ENCODE peak calls at places on chromosome 21, in five cellular contexts. One of them, this sample, is unnamed.
A peak's percentile ranks its signal among the peaks of the same experiment; 100 is the strongest.

GRCh38 chr21:18023099-18023498 is 203.9 kb upstream of the C21orf91 start:
- DNase-seq in neuronal stem cell: no peak
- DNase-seq in trophoblast cell: no peak
- DNase-seq in PC-3: no peak
- DNase-seq in CD8-positive, alpha-beta memory T cell: no peak
- DNase-seq in this sample: no peak

GRCh38 chr21:19607983-19608668 is 1204.5 kb upstream of the TMPRSS15 start:
- DNase-seq in trophoblast cell: peak; percentile 7
- DNase-seq in neuronal stem cell: no peak
- DNase-seq in PC-3: no peak
- DNase-seq in CD8-positive, alpha-beta memory T cell: no peak
- DNase-seq in this sample: no peak

GRCh38 chr21:39105341-39105765 is 77.9 kb downstream of the PSMG1 start:
- DNase-seq in trophoblast cell: no peak
- DNase-seq in neuronal stem cell: no peak
- DNase-seq in CD8-positive, alpha-beta memory T cell: no peak
- DNase-seq in PC-3: no peak
- DNase-seq in this sample: no peak

GRCh38 chr21:17462276-17462981 is 50.4 kb upstream of the CXADR start:
- DNase-seq in trophoblast cell: no peak
- DNase-seq in neuronal stem cell: no peak
- DNase-seq in CD8-positive, alpha-beta memory T cell: no peak
- DNase-seq in PC-3: peak; percentile 14
- DNase-seq in this sample: no peak

GRCh38 chr21:38311765-38312164 is 55.0 kb downstream of the KCNJ15 start:
- DNase-seq in trophoblast cell: no peak
- DNase-seq in neuronal stem cell: no peak
- DNase-seq in CD8-positive, alpha-beta memory T cell: no peak
- DNase-seq in PC-3: no peak
- DNase-seq in this sample: no peak

GRCh38 chr21:15514073-15514946 is 215.5 kb upstream of the USP25 start:
- DNase-seq in PC-3: no peak
- DNase-seq in CD8-positive, alpha-beta memory T cell: peak; percentile 27
- DNase-seq in trophoblast cell: no peak
- DNase-seq in neuronal stem cell: no peak
- DNase-seq in this sample: no peak

GRCh38 chr21:28308516-28308915 is 684.2 kb downstream of the LTN1 start:
- DNase-seq in trophoblast cell: no peak
- DNase-seq in neuronal stem cell: no peak
- DNase-seq in PC-3: peak; percentile 74
- DNase-seq in CD8-positive, alpha-beta memory T cell: no peak
- DNase-seq in this sample: no peak

GRCh38 chr21:39313042-39313456 is 383 bp downstream of the BRWD1 start:
- DNase-seq in PC-3: no peak
- DNase-seq in trophoblast cell: peak; percentile 38
- DNase-seq in CD8-positive, alpha-beta memory T cell: peak; percentile 7
- DNase-seq in neuronal stem cell: peak; percentile 26
- DNase-seq in this sample: no peak

GRCh38 chr21:34313116-34313515 is 50.7 kb upstream of the KCNE2 start:
- DNase-seq in PC-3: peak; percentile 28
- DNase-seq in trophoblast cell: no peak
- DNase-seq in neuronal stem cell: no peak
- DNase-seq in CD8-positive, alpha-beta memory T cell: no peak
- DNase-seq in this sample: no peak

GRCh38 chr21:39799178-39799577 is 54.2 kb downstream of the IGSF5 start:
- DNase-seq in CD8-positive, alpha-beta memory T cell: no peak
- DNase-seq in trophoblast cell: no peak
- DNase-seq in PC-3: no peak
- DNase-seq in neuronal stem cell: no peak
- DNase-seq in this sample: no peak

GRCh38 chr21:17371470-17371869 is 141.4 kb upstream of the CXADR start:
- DNase-seq in PC-3: peak; percentile 40
- DNase-seq in CD8-positive, alpha-beta memory T cell: no peak
- DNase-seq in trophoblast cell: no peak
- DNase-seq in neuronal stem cell: no peak
- DNase-seq in this sample: no peak

GRCh38 chr21:32391755-32392154 is 1.1 kb downstream of the URB1 start:
- DNase-seq in neuronal stem cell: no peak
- DNase-seq in CD8-positive, alpha-beta memory T cell: no peak
- DNase-seq in PC-3: no peak
- DNase-seq in trophoblast cell: no peak
- DNase-seq in this sample: no peak
- H3K4me3 ChIP-seq in neuronal stem cell: peak overlapping the region; percentile 61
- H3K4me3 ChIP-seq in CD8-positive, alpha-beta memory T cell: peak overlapping the region; percentile 86
- H3K4me3 ChIP-seq in PC-3: peak overlapping the region; percentile 78
- H3K4me3 ChIP-seq in trophoblast cell: no peak overlapping the region
- H3K4me3 ChIP-seq in this sample: no peak overlapping the region

GRCh38 chr21:45018131-45019075 is 56.0 kb upstream of the ADARB1 start:
- DNase-seq in CD8-positive, alpha-beta memory T cell: no peak
- DNase-seq in trophoblast cell: no peak
- DNase-seq in neuronal stem cell: no peak
- DNase-seq in PC-3: no peak
- DNase-seq in this sample: no peak
- H3K4me3 ChIP-seq in CD8-positive, alpha-beta memory T cell: no peak overlapping the region
- H3K4me3 ChIP-seq in trophoblast cell: peak overlapping the region; percentile 26
- H3K4me3 ChIP-seq in neuronal stem cell: no peak overlapping the region
- H3K4me3 ChIP-seq in PC-3: peak overlapping the region; percentile 44
- H3K4me3 ChIP-seq in this sample: peak overlapping the region; percentile 22

GRCh38 chr21:43364261-43364510 is 62.7 kb downstream of the SIK1 start:
- DNase-seq in neuronal stem cell: no peak
- DNase-seq in trophoblast cell: no peak
- DNase-seq in PC-3: no peak
- DNase-seq in CD8-positive, alpha-beta memory T cell: no peak
- DNase-seq in this sample: no peak

GRCh38 chr21:43362306-43362927 is 64.5 kb downstream of the SIK1 start:
- DNase-seq in trophoblast cell: peak; percentile 47
- DNase-seq in CD8-positive, alpha-beta memory T cell: peak; percentile 76
- DNase-seq in PC-3: no peak
- DNase-seq in neuronal stem cell: no peak
- DNase-seq in this sample: no peak

GRCh38 chr21:43361493-43362296 is 65.2 kb downstream of the SIK1 start:
- DNase-seq in neuronal stem cell: no peak
- DNase-seq in PC-3: no peak
- DNase-seq in CD8-positive, alpha-beta memory T cell: peak; percentile 33
- DNase-seq in trophoblast cell: no peak
- DNase-seq in this sample: no peak

GRCh38 chr21:43363506-43364260 is 63.2 kb downstream of the SIK1 start:
- DNase-seq in neuronal stem cell: no peak
- DNase-seq in CD8-positive, alpha-beta memory T cell: no peak
- DNase-seq in trophoblast cell: no peak
- DNase-seq in PC-3: no peak
- DNase-seq in this sample: no peak

GRCh38 chr21:43362928-43363314 is 64.0 kb downstream of the SIK1 start:
- DNase-seq in neuronal stem cell: no peak
- DNase-seq in trophoblast cell: no peak
- DNase-seq in PC-3: no peak
- DNase-seq in CD8-positive, alpha-beta memory T cell: no peak
- DNase-seq in this sample: no peak
- H3K4me3 ChIP-seq in neuronal stem cell: no peak overlapping the region
- H3K4me3 ChIP-seq in trophoblast cell: no peak overlapping the region
- H3K4me3 ChIP-seq in PC-3: no peak overlapping the region
- H3K4me3 ChIP-seq in CD8-positive, alpha-beta memory T cell: no peak overlapping the region
- H3K4me3 ChIP-seq in this sample: no peak overlapping the region

GRCh38 chr21:41801256-41801655 is 34.4 kb upstream of the RIPK4 start:
- DNase-seq in trophoblast cell: peak; percentile 77
- DNase-seq in neuronal stem cell: no peak
- DNase-seq in PC-3: no peak
- DNase-seq in CD8-positive, alpha-beta memory T cell: no peak
- DNase-seq in this sample: no peak

GRCh38 chr21:41803316-41803715 is 36.5 kb upstream of the RIPK4 start:
- DNase-seq in neuronal stem cell: no peak
- DNase-seq in PC-3: peak; percentile 27
- DNase-seq in trophoblast cell: no peak
- DNase-seq in CD8-positive, alpha-beta memory T cell: no peak
- DNase-seq in this sample: no peak

GRCh38 chr21:41802185-41802584 is 35.3 kb upstream of the RIPK4 start:
- DNase-seq in trophoblast cell: no peak
- DNase-seq in PC-3: no peak
- DNase-seq in CD8-positive, alpha-beta memory T cell: no peak
- DNase-seq in neuronal stem cell: no peak
- DNase-seq in this sample: no peak

GRCh38 chr21:41804381-41804780 is 37.5 kb upstream of the RIPK4 start:
- DNase-seq in neuronal stem cell: no peak
- DNase-seq in trophoblast cell: no peak
- DNase-seq in PC-3: no peak
- DNase-seq in CD8-positive, alpha-beta memory T cell: no peak
- DNase-seq in this sample: no peak

GRCh38 chr21:41802684-41803083 is 35.8 kb upstream of the RIPK4 start:
- DNase-seq in trophoblast cell: no peak
- DNase-seq in CD8-positive, alpha-beta memory T cell: no peak
- DNase-seq in neuronal stem cell: no peak
- DNase-seq in PC-3: peak; percentile 57
- DNase-seq in this sample: no peak
- H3K4me3 ChIP-seq in trophoblast cell: no peak overlapping the region
- H3K4me3 ChIP-seq in CD8-positive, alpha-beta memory T cell: no peak overlapping the region
- H3K4me3 ChIP-seq in neuronal stem cell: no peak overlapping the region
- H3K4me3 ChIP-seq in PC-3: peak overlapping the region; percentile 19
- H3K4me3 ChIP-seq in this sample: no peak overlapping the region

DNA sequence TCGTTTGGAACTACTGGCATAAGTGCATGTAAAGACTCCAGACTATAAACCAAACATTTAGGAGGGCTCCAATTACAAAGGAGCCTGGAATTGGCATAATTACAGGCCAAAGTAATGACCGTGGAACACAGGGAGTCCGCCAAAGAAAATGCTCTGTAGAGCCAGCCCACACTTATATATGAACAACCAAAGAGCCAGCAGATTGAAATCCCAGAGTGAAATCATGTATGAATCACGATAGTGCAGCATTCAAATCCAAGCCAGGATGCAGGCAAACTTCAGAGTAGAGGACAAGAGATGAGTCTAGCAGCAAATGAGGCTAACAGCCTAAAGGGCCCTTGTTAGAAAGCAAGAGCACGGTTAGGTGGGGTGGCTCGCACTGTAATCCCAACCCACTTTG is 13.1 kb downstream of the VPS26C start:
- DNase-seq in CD8-positive, alpha-beta memory T cell: no peak
- DNase-seq in PC-3: no peak
- DNase-seq in trophoblast cell: no peak
- DNase-seq in neuronal stem cell: no peak
- DNase-seq in this sample: no peak
- H3K4me3 ChIP-seq in CD8-positive, alpha-beta memory T cell: no peak overlapping the region
- H3K4me3 ChIP-seq in PC-3: no peak overlapping the region
- H3K4me3 ChIP-seq in trophoblast cell: no peak overlapping the region
- H3K4me3 ChIP-seq in neuronal stem cell: no peak overlapping the region
- H3K4me3 ChIP-seq in this sample: no peak overlapping the region

GRCh38 chr21:43867332-43867703 is 2.3 kb downstream of the AGPAT3 start:
- DNase-seq in trophoblast cell: no peak
- DNase-seq in neuronal stem cell: no peak
- DNase-seq in CD8-positive, alpha-beta memory T cell: no peak
- DNase-seq in PC-3: no peak
- DNase-seq in this sample: no peak

GRCh38 chr21:43866659-43867331 is 1.8 kb downstream of the AGPAT3 start:
- DNase-seq in trophoblast cell: peak; percentile 6
- DNase-seq in CD8-positive, alpha-beta memory T cell: peak; percentile 45
- DNase-seq in PC-3: peak; percentile 46
- DNase-seq in neuronal stem cell: no peak
- DNase-seq in this sample: no peak

GRCh38 chr21:43867936-43868335 is 2.9 kb downstream of the AGPAT3 start:
- DNase-seq in trophoblast cell: no peak
- DNase-seq in CD8-positive, alpha-beta memory T cell: no peak
- DNase-seq in neuronal stem cell: no peak
- DNase-seq in PC-3: no peak
- DNase-seq in this sample: no peak

GRCh38 chr21:43869486-43870325 is 4.7 kb downstream of the AGPAT3 start:
- DNase-seq in CD8-positive, alpha-beta memory T cell: no peak
- DNase-seq in trophoblast cell: no peak
- DNase-seq in neuronal stem cell: no peak
- DNase-seq in PC-3: no peak
- DNase-seq in this sample: no peak

GRCh38 chr21:43868461-43868860 is 3.4 kb downstream of the AGPAT3 start:
- DNase-seq in trophoblast cell: no peak
- DNase-seq in PC-3: peak; percentile 60
- DNase-seq in CD8-positive, alpha-beta memory T cell: no peak
- DNase-seq in neuronal stem cell: no peak
- DNase-seq in this sample: no peak
- H3K4me3 ChIP-seq in trophoblast cell: no peak overlapping the region
- H3K4me3 ChIP-seq in PC-3: peak overlapping the region; percentile 28
- H3K4me3 ChIP-seq in CD8-positive, alpha-beta memory T cell: no peak overlapping the region
- H3K4me3 ChIP-seq in neuronal stem cell: no peak overlapping the region
- H3K4me3 ChIP-seq in this sample: no peak overlapping the region

GRCh38 chr21:46298083-46298412 is 11.9 kb downstream of the YBEY start:
- DNase-seq in PC-3: no peak
- DNase-seq in neuronal stem cell: no peak
- DNase-seq in trophoblast cell: no peak
- DNase-seq in CD8-positive, alpha-beta memory T cell: no peak
- DNase-seq in this sample: no peak
- H3K4me3 ChIP-seq in PC-3: no peak overlapping the region
- H3K4me3 ChIP-seq in neuronal stem cell: no peak overlapping the region
- H3K4me3 ChIP-seq in trophoblast cell: no peak overlapping the region
- H3K4me3 ChIP-seq in CD8-positive, alpha-beta memory T cell: no peak overlapping the region
- H3K4me3 ChIP-seq in this sample: peak overlapping the region; percentile 22

DNA sequence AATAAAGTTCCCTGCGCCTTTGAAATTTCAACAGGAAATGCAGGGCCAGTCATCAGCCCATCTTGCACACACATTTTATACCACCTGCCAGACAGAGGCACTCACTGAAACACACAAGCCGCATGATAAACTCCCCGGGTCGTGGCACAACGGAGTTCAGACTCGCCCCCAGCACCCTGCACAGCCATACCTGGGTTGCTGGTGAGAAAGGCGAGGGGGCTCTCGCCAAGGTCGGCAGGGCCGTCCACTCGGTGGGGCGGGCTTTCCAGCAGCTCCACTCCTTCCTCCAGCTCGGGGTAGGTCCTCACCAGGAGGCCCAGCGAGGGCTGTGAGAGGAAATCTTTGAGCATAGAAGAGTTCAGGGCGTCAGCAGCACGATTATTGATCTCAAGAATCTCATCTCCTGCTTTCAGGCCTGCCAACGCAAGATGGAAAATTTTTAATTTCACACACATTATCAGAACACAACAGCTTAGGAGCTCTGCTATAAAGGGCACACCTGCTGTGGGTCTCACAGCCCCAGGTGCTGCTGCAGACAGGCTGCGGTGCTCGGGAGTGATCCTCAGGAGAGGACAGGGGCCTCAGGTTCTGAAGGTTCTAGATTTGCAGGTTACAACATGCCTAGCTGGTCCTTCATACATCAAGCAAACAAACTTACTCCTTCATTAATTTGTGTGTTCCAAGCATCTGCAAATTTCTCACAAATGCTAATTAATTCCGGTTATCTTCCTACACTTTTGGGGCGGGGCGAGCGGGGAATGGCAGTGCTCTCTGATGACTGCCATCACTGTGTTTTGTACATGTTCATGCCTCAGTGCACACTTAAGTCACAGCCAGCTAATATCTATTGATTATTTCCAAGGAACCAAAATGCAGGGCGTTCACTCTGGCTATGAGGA is 144.2 kb upstream of the KRTAP19-8 start:
- DNase-seq in CD8-positive, alpha-beta memory T cell: peak; percentile 12
- DNase-seq in trophoblast cell: no peak
- DNase-seq in PC-3: no peak
- DNase-seq in neuronal stem cell: no peak
- DNase-seq in this sample: no peak
- H3K4me3 ChIP-seq in CD8-positive, alpha-beta memory T cell: peak overlapping the region; percentile 66
- H3K4me3 ChIP-seq in trophoblast cell: no peak overlapping the region
- H3K4me3 ChIP-seq in PC-3: no peak overlapping the region
- H3K4me3 ChIP-seq in neuronal stem cell: no peak overlapping the region
- H3K4me3 ChIP-seq in this sample: no peak overlapping the region